ENCODE peak calls at places on chromosomes 16 and 17, in five cellular contexts. V, I, C, H and K are unnamed samples.

GRCh38 chr17:57045868-57046671 is 39.0 kb upstream of the AKAP1 start:
- DNase-seq in I (no peak), C (peak), V (no peak), H (no peak), K (no peak)

GRCh38 chr16:53922805-53923645 is 219.1 kb downstream of the FTO start:
- DNase-seq in C (no peak), V (peak), H (no peak), I (no peak), K (no peak)

GRCh38 chr16:66517586-66518263 is 32.2 kb downstream of the TK2 start:
- DNase-seq in V (no peak), H (no peak), C (no peak), I (no peak), K (no peak)

GRCh38 chr16:84194470-84195200 is 3.7 kb downstream of the ADAD2 start:
- DNase-seq in V (no peak), I (no peak), C (no peak), H (no peak), K (no peak)

GRCh38 chr17:39705786-39706348 is 6.0 kb downstream of the ERBB2 start:
- DNase-seq in I (no peak), V (no peak), C (peak), H (no peak), K (peak)

GRCh38 chr17:46974086-46974485 is 5.0 kb downstream of the RPRML start:
- DNase-seq in H (no peak), I (no peak), C (no peak), V (no peak), K (no peak)

GRCh38 chr16:8564934-8565345 is 25.4 kb downstream of the TMEM114 start:
- DNase-seq in H (no peak), I (no peak), C (no peak), V (no peak), K (no peak)

GRCh38 chr16:75837681-75838080 is 111.4 kb upstream of the CPHXL start:
- DNase-seq in I (no peak), V (no peak), H (no peak), C (no peak), K (no peak)

GRCh38 chr17:17387461-17388362 is 84.5 kb downstream of the NT5M start:
- DNase-seq in I (no peak), C (peak), V (peak), H (peak), K (peak)

GRCh38 chr17:10384175-10384574 is 11.4 kb upstream of the MYH13 start:
- DNase-seq in I (peak), C (no peak), H (no peak), V (peak), K (no peak)

GRCh38 chr16:87178177-87178863 is 138.9 kb downstream of the C16orf95 start:
- DNase-seq in C (peak), V (peak), H (no peak), I (no peak), K (no peak)

GRCh38 chr16:15708096-15708495 is 58.1 kb downstream of the NDE1 start:
- DNase-seq in I (no peak), C (no peak), V (peak), H (no peak), K (peak)

DNA sequence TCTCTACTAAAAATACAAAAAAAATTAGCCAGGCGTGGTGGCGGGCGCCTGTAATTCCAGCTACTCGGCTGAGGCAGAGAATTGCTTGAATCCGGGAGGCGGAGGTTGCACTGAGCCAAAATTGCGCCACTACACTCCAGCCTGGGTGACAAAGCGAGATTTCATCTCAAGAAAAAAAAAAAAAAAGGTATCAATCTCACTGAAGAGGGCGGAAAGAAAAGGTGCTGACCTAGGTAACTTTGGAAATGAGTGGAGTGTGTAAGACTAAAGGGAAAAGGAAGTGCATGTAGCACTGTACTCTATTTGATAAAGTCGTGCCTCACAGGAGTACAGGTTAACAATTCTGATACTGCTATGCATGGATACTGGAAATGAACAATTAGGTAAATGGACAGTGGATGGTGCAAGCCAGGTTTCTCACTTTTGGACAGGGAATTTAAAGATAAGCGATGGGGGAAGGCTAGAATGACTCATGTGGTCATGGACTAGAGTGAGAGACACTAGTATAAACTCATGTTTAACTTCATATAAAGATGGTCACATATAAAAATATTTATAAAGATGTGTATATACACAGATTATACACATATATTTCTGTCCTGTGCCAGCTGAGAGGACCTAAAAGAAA is 142.9 kb downstream of the CDK5R1 start:
- DNase-seq in C (no peak), V (no peak), H (no peak), I (no peak), K (peak)
- H2BK12ac ChIP-seq in C (no peak), V (no peak), H (no peak), I (no peak), K (no peak)

GRCh38 chr17:22373911-22374310 is 681.6 kb downstream of the KCNJ18 start:
- DNase-seq in H (no peak), I (no peak), V (no peak), C (no peak), K (no peak)

DNA sequence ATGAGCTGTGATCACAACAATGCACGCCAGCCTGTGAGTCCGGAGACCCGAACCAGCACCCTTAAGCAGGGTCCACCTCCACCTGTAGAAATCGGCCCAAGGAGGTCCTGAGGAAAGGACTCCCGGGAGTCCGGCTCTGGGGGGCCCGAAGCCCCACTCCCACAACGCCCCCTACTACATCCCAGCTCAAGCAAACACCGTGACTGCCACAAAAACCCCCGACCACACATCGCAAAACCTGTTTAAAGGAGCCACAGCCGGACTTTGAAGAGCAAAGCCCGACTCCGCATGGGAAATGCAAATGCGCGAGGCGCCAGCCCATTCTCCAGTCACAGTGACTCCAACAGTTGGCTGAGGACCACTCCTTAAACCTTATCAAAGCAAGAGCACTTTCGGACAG is 682.4 kb downstream of the KCNJ18 start:
- DNase-seq in I (no peak), V (no peak), H (no peak), C (no peak), K (no peak)
- H2BK12ac ChIP-seq in I (no peak), V (no peak), H (no peak), C (no peak), K (no peak)

GRCh38 chr17:75575197-75575596 is 12.4 kb upstream of the MYO15B start:
- DNase-seq in V (no peak), I (no peak), C (no peak), H (no peak), K (no peak)
- H2BK12ac ChIP-seq in V (no peak), I (no peak), C (no peak), H (no peak), K (no peak)

GRCh38 chr17:44989552-44990138 is 21.5 kb upstream of the C1QL1 start:
- DNase-seq in V (no peak), C (no peak), I (no peak), H (no peak), K (no peak)
- H2BK12ac ChIP-seq in V (no peak), C (no peak), I (no peak), H (peak), K (no peak)

DNA sequence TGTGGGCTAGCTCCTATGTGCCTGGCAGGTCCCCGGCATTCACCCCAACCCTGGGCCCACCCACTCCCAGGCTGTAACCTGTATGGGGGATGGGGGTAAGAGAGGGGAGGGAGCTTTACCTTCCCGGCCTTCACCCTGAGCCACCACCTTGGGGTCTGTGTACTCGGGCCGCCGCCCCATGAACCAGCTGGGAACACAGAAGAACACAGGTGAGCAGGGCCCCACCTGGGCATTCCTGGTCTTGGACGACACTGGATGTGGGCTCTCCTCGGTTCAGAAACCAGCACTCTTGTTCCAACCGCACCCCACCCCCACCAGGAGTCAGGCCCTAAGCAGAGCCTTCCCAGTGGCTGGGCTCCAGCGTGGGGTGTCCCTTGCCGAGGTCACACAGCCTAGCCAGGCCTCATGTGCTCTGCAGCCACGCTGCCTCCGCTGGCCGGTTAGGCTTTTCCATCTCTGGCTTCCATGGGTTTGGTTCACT is 18.8 kb downstream of the B9D1 start:
- DNase-seq in H (no peak), C (peak), I (no peak), V (no peak), K (no peak)
- H2BK12ac ChIP-seq in H (no peak), C (no peak), I (no peak), V (no peak), K (no peak)

GRCh38 chr17:41251261-41251660 is 1.8 kb downstream of the KRTAP9-4 start:
- DNase-seq in I (no peak), H (no peak), C (no peak), V (no peak), K (no peak)
- H2BK12ac ChIP-seq in I (no peak), H (no peak), C (no peak), V (no peak), K (no peak)